ENCODE peak calls at places on chromosomes 3 and 15, in seven cellular contexts. B is astrocyte, M is neural progenitor cell, E is GM23248, Q is PC-3, W is endothelial cell of umbilical vein, J is hepatocyte. R is an unnamed sample.

GRCh38 chr15:74794248-74794969 is 12.5 kb downstream of the CSK start:
- DNase-seq in W (no peak), J (no peak), M (no peak), E (no peak), B (no peak), Q (no peak), R (no peak)

GRCh38 chr3:21738283-21738682 is 12.7 kb downstream of the ZNF385D start:
- DNase-seq in E (no peak), B (no peak), M (no peak), J (no peak), Q (no peak), W (no peak), R (no peak)

GRCh38 chr15:59473226-59473625 is 35.2 kb downstream of the FAM81A start:
- DNase-seq in J (no peak), W (peak; percentile 75), Q (no peak), E (no peak), B (no peak), M (no peak), R (no peak)

GRCh38 chr15:62672268-62672667 is 370.3 kb upstream of the TPM1 start:
- DNase-seq in Q (no peak), B (peak; percentile 23), J (no peak), E (peak; percentile 78), W (no peak), M (no peak), R (no peak)

GRCh38 chr3:51819709-51820406 is 40.8 kb upstream of the IQCF6 start:
- DNase-seq in Q (peak; percentile 11), W (no peak), J (no peak), B (no peak), E (peak; percentile 9), M (peak; percentile 74), R (peak; percentile 9)

GRCh38 chr3:44905501-44906159 is 31.2 kb downstream of the TGM4 start:
- DNase-seq in J (no peak), E (no peak), M (no peak), B (no peak), W (no peak), Q (no peak), R (no peak)

GRCh38 chr3:79032686-79033318 is 735.0 kb downstream of the ROBO1 start:
- DNase-seq in W (peak; percentile 62), J (peak; percentile 66), M (peak; percentile 65), E (peak; percentile 66), Q (peak; percentile 86), B (peak; percentile 35), R (no peak)

GRCh38 chr3:155608237-155608636 is 136.6 kb downstream of the PLCH1 start:
- DNase-seq in W (no peak), E (no peak), J (no peak), Q (no peak), M (no peak), B (no peak), R (no peak)

GRCh38 chr3:87260270-87260669 is 16.1 kb downstream of the POU1F1 start:
- DNase-seq in M (peak; percentile 72), E (peak; percentile 71), J (peak; percentile 78), Q (peak; percentile 91), W (peak; percentile 66), B (peak; percentile 22), R (peak; percentile 60)

GRCh38 chr15:60721706-60722105 is 242.8 kb upstream of the ICE2 start:
- DNase-seq in B (peak; percentile 35), J (peak; percentile 34), W (peak; percentile 13), E (peak; percentile 56), M (no peak), Q (no peak), R (no peak)

GRCh38 chr3:113295463-113295862 is 84.1 kb downstream of the BOC start:
- DNase-seq in B (no peak), Q (no peak), W (no peak), E (no peak), J (no peak), M (no peak), R (no peak)

GRCh38 chr3:17032407-17033034 is 147.8 kb downstream of the PLCL2 start:
- DNase-seq in W (peak; percentile 58), B (peak; percentile 20), E (peak; percentile 52), M (peak; percentile 46), Q (peak; percentile 70), J (peak; percentile 62), R (no peak)

GRCh38 chr15:91133511-91133910 is 33.5 kb downstream of the SV2B start:
- DNase-seq in W (no peak), J (no peak), M (peak; percentile 61), Q (no peak), E (no peak), B (no peak), R (no peak)

GRCh38 chr15:93319121-93319814 is 230.3 kb upstream of the RGMA start:
- DNase-seq in M (no peak), W (no peak), E (no peak), J (no peak), B (no peak), Q (no peak), R (no peak)

GRCh38 chr3:156892701-156893100 is 66.5 kb downstream of the LEKR1 start:
- DNase-seq in J (no peak), E (peak; percentile 82), B (peak; percentile 78), M (no peak), W (peak; percentile 6), Q (peak; percentile 97), R (no peak)

GRCh38 chr3:156455839-156456238 is 99.1 kb downstream of the SSR3 start:
- DNase-seq in J (no peak), B (no peak), W (no peak), M (peak; percentile 53), E (no peak), Q (peak; percentile 26), R (no peak)

GRCh38 chr15:56892651-56893348 is 25.6 kb upstream of the TCF12 start:
- DNase-seq in B (no peak), E (no peak), Q (no peak), M (no peak), W (no peak), J (no peak), R (no peak)

GRCh38 chr3:38548154-38548931 is 52.2 kb downstream of the EXOG start:
- DNase-seq in Q (peak; percentile 69), M (peak; percentile 32), J (no peak), E (no peak), B (peak; percentile 18), W (no peak), R (peak; percentile 55)

GRCh38 chr3:127458698-127459097 is 131.8 kb downstream of the TPRA1 start:
- DNase-seq in E (peak; percentile 13), Q (no peak), B (no peak), M (peak; percentile 95), W (peak; percentile 11), J (peak; percentile 70), R (peak; percentile 73)

DNA sequence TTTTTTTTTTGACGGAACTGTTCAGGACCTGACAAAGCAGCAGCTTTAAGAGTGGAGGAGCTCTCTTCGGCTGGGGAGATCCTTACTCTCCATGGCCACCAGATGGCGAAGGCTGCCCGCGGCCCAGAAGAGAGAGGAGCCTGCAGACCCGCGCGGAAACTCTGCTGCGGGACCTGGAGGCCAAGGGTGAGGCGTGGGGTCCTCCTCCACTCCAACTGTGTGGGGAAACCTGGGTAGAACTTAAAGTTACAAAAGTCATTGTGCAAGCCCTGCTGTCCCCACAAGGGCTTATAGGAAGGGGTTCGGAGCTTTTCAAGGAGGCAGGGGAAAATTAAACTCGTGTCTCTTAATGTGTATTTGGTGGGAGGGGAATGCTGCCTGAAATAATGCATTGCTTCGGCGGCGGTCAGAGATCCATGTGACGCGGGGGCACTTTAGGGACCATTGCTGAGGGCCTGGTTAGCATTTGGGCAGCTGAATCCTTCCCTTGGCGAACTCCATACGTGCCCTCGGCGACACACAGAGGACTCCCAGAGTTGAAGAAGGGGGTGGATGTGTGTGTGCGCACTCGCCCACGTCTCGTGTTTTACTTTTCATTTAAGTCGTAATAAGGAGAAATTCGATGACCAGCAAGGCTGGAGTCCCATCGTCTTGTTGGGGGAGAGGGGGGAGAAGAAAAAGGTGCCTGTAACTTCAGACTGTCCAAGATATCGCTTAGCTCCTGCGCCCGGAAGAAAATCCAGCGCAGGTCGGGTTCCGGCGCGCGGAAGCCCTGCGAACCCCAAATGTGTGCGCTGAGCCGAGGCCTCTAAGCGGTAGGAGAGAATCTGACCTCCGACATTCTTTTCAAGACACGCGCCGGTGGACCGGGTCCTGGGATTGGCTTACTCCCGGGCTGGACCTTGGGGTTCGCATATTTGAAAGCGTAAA is 9.7 kb downstream of the EOMES start:
- DNase-seq in B (peak; percentile 50), E (peak; percentile 92), J (peak; percentile 89), M (peak; percentile 88), Q (peak; percentile 84), W (peak; percentile 79), R (peak; percentile 81)
- TF ChIP-seq EZH2 in B (no peak), E (no peak), J (peak; percentile 80), M (peak; percentile 92), Q (no peak), W (peak; percentile 90), R (no peak)

GRCh38 chr3:102699104-102699818 is 264.4 kb downstream of the ZPLD1 start:
- DNase-seq in M (no peak), J (no peak), E (no peak), W (no peak), Q (no peak), B (no peak), R (no peak)
- H2AFZ ChIP-seq in M (no peak overlapping the region), J (no peak overlapping the region), E (no peak overlapping the region), W (no peak overlapping the region), Q (no peak overlapping the region), B (no peak overlapping the region), R (no peak overlapping the region)

GRCh38 chr3:194312186-194312742 is 38.9 kb downstream of the CPN2 start:
- DNase-seq in B (no peak), Q (no peak), W (no peak), M (no peak), J (no peak), E (no peak), R (no peak)

GRCh38 chr3:194314669-194315068 is 36.5 kb downstream of the CPN2 start:
- DNase-seq in M (no peak), Q (no peak), J (no peak), W (no peak), E (no peak), B (no peak), R (no peak)

GRCh38 chr3:194311000-194311399 is 40.1 kb downstream of the CPN2 start:
- DNase-seq in W (no peak), M (no peak), J (no peak), Q (no peak), E (no peak), B (no peak), R (no peak)

GRCh38 chr3:194313642-194314430 is 37.3 kb downstream of the CPN2 start:
- DNase-seq in B (peak; percentile 53), W (no peak), E (peak; percentile 37), J (no peak), M (peak; percentile 52), Q (peak; percentile 12), R (no peak)

DNA sequence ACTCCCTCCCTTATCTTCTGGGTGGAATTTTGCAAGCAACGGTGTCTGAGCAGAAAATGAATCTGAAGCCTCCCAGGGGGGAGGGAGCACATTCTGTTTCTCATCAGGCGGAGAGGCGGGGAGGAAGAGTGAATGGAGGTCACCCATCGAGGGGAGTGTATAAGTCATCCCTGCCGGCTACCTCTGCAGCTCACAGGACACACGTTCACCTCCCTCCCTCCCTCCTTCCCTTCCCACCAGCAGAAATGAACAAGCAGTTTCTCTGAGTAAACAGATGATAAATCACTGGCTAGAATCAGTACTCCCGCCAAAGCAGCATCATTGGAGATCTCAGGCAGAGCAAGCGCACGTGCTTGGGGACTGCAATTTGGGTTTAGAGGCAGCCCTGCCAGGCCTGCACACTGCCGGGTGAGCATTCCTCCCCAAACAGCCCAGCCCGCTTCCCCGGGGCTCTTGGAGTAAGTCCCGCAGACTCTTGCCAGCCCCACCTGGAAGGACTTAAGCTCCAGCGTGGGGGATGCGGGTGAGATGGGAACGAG is 38.3 kb downstream of the CPN2 start:
- DNase-seq in B (peak; percentile 85), E (peak; percentile 65), Q (peak; percentile 83), M (peak; percentile 55), W (no peak), J (peak; percentile 83), R (no peak)
- TF ChIP-seq EZH2 in B (peak; percentile 22), E (no peak), Q (no peak), M (no peak), W (no peak), J (no peak), R (no peak)

GRCh38 chr15:50145451-50145872 is 26.4 kb upstream of the ATP8B4 start:
- DNase-seq in Q (peak; percentile 90), E (peak; percentile 85), M (peak; percentile 83), J (peak; percentile 82), W (peak; percentile 73), B (peak; percentile 66), R (no peak)
- H2AFZ ChIP-seq in Q (peak overlapping the region; percentile 30), E (peak overlapping the region; percentile 24), M (no peak overlapping the region), J (no peak overlapping the region), W (no peak overlapping the region), B (no peak overlapping the region), R (no peak overlapping the region)

R was measured in DND-41.